ENCODE peak calls at places on chromosomes 13 and 19, in six cellular contexts. E, A, D, T, N and W are unnamed samples.

GRCh38 chr19:21765151-21765550 is 2.2 kb downstream of the ZNF100 start:
- DNase-seq in E (no peak), A (peak), D (no peak), T (no peak), N (no peak), W (no peak)

GRCh38 chr19:38062959-38063786 is 156.2 kb downstream of the SIPA1L3 start:
- DNase-seq in E (no peak), A (peak), D (peak), T (no peak), N (no peak), W (no peak)

GRCh38 chr13:71067164-71067815 is 799.7 kb downstream of the DACH1 start:
- DNase-seq in E (no peak), A (no peak), D (peak), T (no peak), N (no peak), W (no peak)

GRCh38 chr19:55695511-55696290 is 20.7 kb downstream of the EPN1 start:
- DNase-seq in E (no peak), A (no peak), D (no peak), T (no peak), N (no peak), W (no peak)

GRCh38 chr13:39879286-39880035 is 224.0 kb downstream of the COG6 start:
- DNase-seq in E (no peak), A (no peak), D (no peak), T (no peak), N (no peak), W (no peak)

GRCh38 chr13:106619688-106620555 is 52.0 kb upstream of the ARGLU1 start:
- DNase-seq in E (peak), A (peak), D (peak), T (no peak), N (peak), W (peak)

GRCh38 chr13:110017379-110017778 is 231.0 kb upstream of the IRS2 start:
- DNase-seq in E (no peak), A (peak), D (no peak), T (peak), N (peak), W (peak)

GRCh38 chr19:39130337-39131254 is 5.0 kb downstream of the PAK4 start:
- DNase-seq in E (no peak), A (no peak), D (no peak), T (no peak), N (no peak), W (no peak)

GRCh38 chr13:98206946-98207345 is 29.9 kb upstream of the RNF113B start:
- DNase-seq in E (no peak), A (peak), D (no peak), T (no peak), N (peak), W (no peak)

GRCh38 chr13:74115138-74115537 is 19.1 kb downstream of the KLF12 start:
- DNase-seq in E (no peak), A (peak), D (no peak), T (no peak), N (no peak), W (no peak)

GRCh38 chr13:113792821-113793717 is 34.0 kb downstream of the TMEM255B start:
- DNase-seq in E (no peak), A (no peak), D (no peak), T (no peak), N (no peak), W (no peak)

GRCh38 chr13:74839656-74840055 is 642.3 kb downstream of the TBC1D4 start:
- DNase-seq in E (no peak), A (peak), D (no peak), T (no peak), N (no peak), W (no peak)

GRCh38 chr19:45150731-45151725 is 9.8 kb downstream of the NKPD1 start:
- DNase-seq in E (no peak), A (no peak), D (no peak), T (no peak), N (no peak), W (no peak)

GRCh38 chr13:21812192-21812626 is 141.3 kb downstream of the FGF9 start:
- DNase-seq in E (no peak), A (no peak), D (peak), T (peak), N (no peak), W (no peak)

GRCh38 chr13:67075239-67075638 is 154.9 kb downstream of the PCDH9 start:
- DNase-seq in E (no peak), A (no peak), D (no peak), T (no peak), N (no peak), W (no peak)

GRCh38 chr13:40362502-40362901 is 303.9 kb downstream of the FOXO1 start:
- DNase-seq in E (no peak), A (peak), D (no peak), T (no peak), N (no peak), W (no peak)

GRCh38 chr13:97274782-97275252 is 52.7 kb downstream of the MBNL2 start:
- DNase-seq in E (no peak), A (peak), D (no peak), T (no peak), N (no peak), W (peak)

GRCh38 chr19:42531313-42531712 is 3.0 kb upstream of the CEACAM1 start:
- DNase-seq in E (no peak), A (no peak), D (no peak), T (no peak), N (no peak), W (no peak)

GRCh38 chr19:48656840-48657474 is 11.0 kb upstream of the CA11 start:
- DNase-seq in E (no peak), A (peak), D (no peak), T (no peak), N (peak), W (no peak)

GRCh38 chr19:3850320-3850972 is 18.4 kb downstream of the ZFR2 start:
- DNase-seq in E (no peak), A (no peak), D (no peak), T (no peak), N (no peak), W (no peak)

GRCh38 chr19:3852177-3852511 is 16.7 kb downstream of the ZFR2 start:
- DNase-seq in E (no peak), A (no peak), D (no peak), T (no peak), N (no peak), W (no peak)

GRCh38 chr19:3851254-3852176 is 17.3 kb downstream of the ZFR2 start:
- DNase-seq in E (no peak), A (peak), D (no peak), T (no peak), N (no peak), W (no peak)

GRCh38 chr19:3855321-3855720 is 13.5 kb downstream of the ZFR2 start:
- DNase-seq in E (no peak), A (no peak), D (no peak), T (no peak), N (no peak), W (no peak)

DNA sequence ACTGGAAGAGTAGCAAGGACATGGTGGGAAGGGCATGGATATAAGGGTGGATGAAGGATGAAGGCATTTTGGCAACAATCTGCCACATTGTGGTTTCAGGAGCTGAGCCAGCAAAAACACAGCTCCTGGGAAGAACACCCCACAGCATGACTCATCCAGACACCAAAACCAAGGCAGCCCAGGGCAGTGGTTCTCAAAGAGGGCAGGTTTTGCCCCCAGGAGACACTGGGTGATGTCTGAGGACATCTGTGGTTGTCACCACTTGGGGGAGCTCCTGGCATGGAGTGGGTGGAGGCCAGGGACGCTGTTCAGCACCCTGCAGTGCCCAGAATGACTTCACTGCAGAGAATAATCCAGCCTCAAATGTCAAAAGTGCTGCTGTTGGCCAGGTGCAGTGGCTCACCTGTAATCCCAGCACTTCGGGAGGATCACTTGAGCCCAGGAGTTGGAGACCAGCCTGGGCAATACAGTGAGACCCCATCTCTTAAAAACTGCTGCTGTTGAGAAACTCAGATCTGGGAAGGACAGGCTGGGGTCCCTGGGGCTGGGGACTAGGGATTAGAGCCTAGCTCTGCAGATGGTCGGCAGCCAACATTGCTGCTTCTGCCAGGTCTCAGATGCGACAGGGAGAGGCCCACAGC is 16.1 kb downstream of the ZFR2 start:
- DNase-seq in E (no peak), A (peak), D (no peak), T (no peak), N (no peak), W (peak)
- TF ChIP-seq CTCF in E (no peak), A (peak), D (no peak), T (no peak), N (peak), W (peak)

DNA sequence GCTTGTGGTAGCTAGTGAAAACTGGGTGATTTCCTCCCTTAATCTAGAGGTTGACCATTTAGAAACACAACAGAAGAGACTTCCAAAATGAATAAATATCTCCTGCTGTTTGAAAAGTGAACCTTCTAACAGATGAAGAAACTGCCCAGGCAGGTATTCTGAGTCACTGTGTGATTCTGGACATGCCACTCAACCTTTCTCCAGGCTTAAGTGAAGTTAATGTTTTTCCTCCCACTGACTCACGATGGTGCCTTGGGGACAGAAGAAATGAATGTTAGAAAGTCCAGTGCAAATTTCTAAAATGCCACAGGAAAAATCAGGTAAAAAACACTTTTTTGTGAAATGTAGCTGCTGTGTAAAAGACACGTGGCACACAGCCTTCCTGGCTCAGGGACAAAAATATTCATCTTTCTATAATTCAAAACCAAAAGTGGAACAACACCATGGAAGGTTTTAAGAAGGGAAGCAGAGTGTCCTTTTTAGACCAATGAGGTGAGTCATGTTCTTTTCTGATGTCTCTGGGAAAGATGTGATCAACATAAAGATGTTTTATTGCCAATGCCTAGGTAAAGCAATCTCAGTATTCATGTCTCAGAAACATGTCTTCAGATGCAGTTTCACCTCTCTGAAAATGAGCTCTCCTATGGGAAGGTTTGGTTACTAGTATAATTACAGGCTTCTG is 9.1 kb downstream of the UBE2L5 start:
- DNase-seq in E (no peak), A (peak), D (no peak), T (no peak), N (no peak), W (no peak)
- H3K4me3 ChIP-seq in E (no peak), A (no peak), D (no peak), T (no peak), N (no peak), W (no peak)

GRCh38 chr13:49439609-49440008 is 4.3 kb downstream of the CAB39L start:
- DNase-seq in E (no peak), A (no peak), D (no peak), T (no peak), N (no peak), W (no peak)

GRCh38 chr13:49437705-49438104 is 6.2 kb downstream of the CAB39L start:
- DNase-seq in E (peak), A (no peak), D (no peak), T (no peak), N (no peak), W (no peak)

GRCh38 chr13:49441312-49441711 is 2.6 kb downstream of the CAB39L start:
- DNase-seq in E (no peak), A (no peak), D (no peak), T (no peak), N (no peak), W (no peak)

GRCh38 chr13:49435992-49436391 is 7.9 kb downstream of the CAB39L start:
- DNase-seq in E (no peak), A (peak), D (no peak), T (no peak), N (no peak), W (no peak)

GRCh38 chr13:49436890-49437289 is 7.0 kb downstream of the CAB39L start:
- DNase-seq in E (no peak), A (peak), D (no peak), T (no peak), N (no peak), W (no peak)
- TF ChIP-seq CTCF in E (peak), A (no peak), D (no peak), T (peak), N (peak), W (no peak)

DNA sequence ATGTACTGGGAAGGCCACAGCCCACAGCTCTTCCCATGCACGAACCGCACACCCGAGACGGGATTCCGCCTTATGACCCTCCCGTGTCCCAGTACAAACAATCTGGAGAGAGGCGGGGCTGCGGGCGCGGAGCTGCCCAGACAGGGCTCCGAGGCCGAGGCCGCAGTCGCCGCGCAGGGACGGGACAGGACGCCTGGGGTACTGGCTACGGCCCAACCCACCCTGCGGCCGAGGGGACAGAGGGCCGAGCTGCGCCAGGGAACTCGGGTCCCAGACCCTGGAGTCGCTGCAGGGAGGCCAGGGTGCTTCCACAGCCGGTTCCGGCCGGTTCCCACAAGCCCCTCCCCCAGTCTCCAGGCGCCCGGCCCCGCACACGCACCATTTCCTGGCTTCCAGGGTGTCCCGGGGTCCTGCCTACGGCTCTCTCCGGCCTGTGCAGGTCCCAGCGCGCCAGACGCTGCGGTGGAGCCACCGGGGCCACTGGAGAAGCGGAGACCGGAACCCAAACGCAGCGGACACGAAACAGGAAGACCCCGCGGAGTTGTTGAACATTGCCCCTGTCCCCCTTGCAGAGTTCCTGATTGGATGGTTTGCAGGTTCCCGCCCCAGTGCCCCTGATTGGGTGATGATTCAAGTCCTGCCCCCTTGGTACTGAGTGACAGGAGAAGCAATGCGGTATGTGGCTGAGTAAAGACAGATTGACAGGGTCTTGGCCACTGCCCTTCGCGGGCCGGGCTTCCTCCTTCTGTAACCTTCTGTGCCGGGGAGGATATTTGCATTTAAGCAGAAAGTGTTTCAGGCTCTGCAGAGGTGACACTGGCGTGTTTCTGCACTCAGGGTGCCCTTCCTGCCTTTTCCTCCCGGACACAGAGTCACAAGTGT is at the start of gene ZNF564:
- DNase-seq in E (peak), A (peak), D (peak), T (peak), N (peak), W (peak)
- H3K4me3 ChIP-seq in E (peak), A (peak), D (peak), T (peak), N (peak), W (peak)

DNA sequence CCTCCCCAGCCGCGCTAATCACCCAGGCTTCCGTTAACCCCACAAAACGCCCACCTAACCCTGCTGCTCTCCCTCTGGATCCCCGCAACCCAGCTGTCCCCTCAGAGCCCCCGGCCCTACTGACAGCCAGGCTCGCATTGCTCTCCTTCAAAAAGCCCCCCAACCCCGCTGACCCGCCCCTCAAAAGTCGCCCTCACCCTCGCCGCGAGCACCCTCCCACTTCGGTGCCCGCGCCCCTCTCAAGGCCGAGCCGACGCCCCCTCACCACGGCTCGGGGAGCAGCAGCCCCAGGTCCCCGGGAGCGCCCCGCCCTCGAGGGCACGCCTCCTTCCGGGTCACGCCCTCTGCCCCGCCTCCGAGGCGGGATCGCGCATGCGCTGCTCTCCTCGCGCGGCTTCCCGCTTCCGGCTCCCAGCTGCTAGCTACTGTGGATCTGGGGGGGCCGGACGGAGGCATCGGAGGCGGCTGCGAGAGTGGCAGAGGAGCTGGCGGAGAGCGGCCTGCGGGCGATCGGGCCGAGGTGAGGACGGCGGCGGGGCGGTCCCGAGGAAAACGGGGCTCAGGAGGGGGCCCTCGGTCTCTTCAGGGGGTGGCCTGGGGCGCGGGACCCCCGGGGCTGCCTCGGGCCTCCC is 46.1 kb downstream of the ARHGEF18 start:
- DNase-seq in E (peak), A (peak), D (peak), T (peak), N (peak), W (peak)
- TF ChIP-seq CTCF in E (no peak), A (no peak), D (peak), T (no peak), N (no peak), W (no peak)